ENCODE peak calls at places on chromosomes 7 and 10, in seven cellular contexts. One of them, this sample, is unnamed.

GRCh38 chr10:22600516-22600915 is 113.9 kb downstream of the PIP4K2A start:
- DNase-seq in prostate gland: no peak
- DNase-seq in cardiac muscle cell: no peak
- DNase-seq in fibroblast of the aortic adventitia: no peak
- DNase-seq in upper lobe of left lung: no peak
- DNase-seq in A549: no peak
- DNase-seq in colonic mucosa: no peak
- DNase-seq in this sample: no peak

GRCh38 chr7:32658034-32658944 is 163.0 kb downstream of the AVL9 start:
- DNase-seq in prostate gland: no peak
- DNase-seq in A549: peak; percentile 90
- DNase-seq in cardiac muscle cell: peak; percentile 27
- DNase-seq in upper lobe of left lung: no peak
- DNase-seq in colonic mucosa: peak; percentile 38
- DNase-seq in fibroblast of the aortic adventitia: no peak
- DNase-seq in this sample: peak; percentile 84

GRCh38 chr10:128714240-128714639 is 588.0 kb upstream of the MKI67 start:
- DNase-seq in A549: no peak
- DNase-seq in colonic mucosa: no peak
- DNase-seq in cardiac muscle cell: no peak
- DNase-seq in upper lobe of left lung: no peak
- DNase-seq in prostate gland: no peak
- DNase-seq in fibroblast of the aortic adventitia: no peak
- DNase-seq in this sample: no peak

GRCh38 chr10:84333864-84334451 is 5.6 kb downstream of the CCSER2 start:
- DNase-seq in colonic mucosa: no peak
- DNase-seq in cardiac muscle cell: peak; percentile 14
- DNase-seq in prostate gland: no peak
- DNase-seq in A549: no peak
- DNase-seq in fibroblast of the aortic adventitia: peak; percentile 17
- DNase-seq in upper lobe of left lung: no peak
- DNase-seq in this sample: peak; percentile 51

GRCh38 chr10:43094091-43094484 is 17.2 kb downstream of the RET start:
- DNase-seq in fibroblast of the aortic adventitia: no peak
- DNase-seq in colonic mucosa: no peak
- DNase-seq in prostate gland: no peak
- DNase-seq in upper lobe of left lung: no peak
- DNase-seq in cardiac muscle cell: no peak
- DNase-seq in A549: no peak
- DNase-seq in this sample: no peak

GRCh38 chr7:68434857-68435256 is 1163.4 kb upstream of the AUTS2 start:
- DNase-seq in fibroblast of the aortic adventitia: no peak
- DNase-seq in prostate gland: no peak
- DNase-seq in colonic mucosa: no peak
- DNase-seq in upper lobe of left lung: no peak
- DNase-seq in A549: no peak
- DNase-seq in cardiac muscle cell: peak; percentile 59
- DNase-seq in this sample: no peak

GRCh38 chr10:23412223-23412622 is 26.7 kb upstream of the OTUD1 start:
- DNase-seq in cardiac muscle cell: peak; percentile 69
- DNase-seq in fibroblast of the aortic adventitia: peak; percentile 54
- DNase-seq in upper lobe of left lung: no peak
- DNase-seq in A549: peak; percentile 7
- DNase-seq in colonic mucosa: no peak
- DNase-seq in prostate gland: no peak
- DNase-seq in this sample: peak; percentile 48

GRCh38 chr7:17408904-17409290 is 110.4 kb downstream of the AHR start:
- DNase-seq in upper lobe of left lung: no peak
- DNase-seq in A549: peak; percentile 39
- DNase-seq in fibroblast of the aortic adventitia: no peak
- DNase-seq in cardiac muscle cell: peak; percentile 10
- DNase-seq in colonic mucosa: no peak
- DNase-seq in prostate gland: no peak
- DNase-seq in this sample: peak; percentile 38

GRCh38 chr7:157523766-157524421 is 187.1 kb downstream of the DNAJB6 start:
- DNase-seq in cardiac muscle cell: no peak
- DNase-seq in upper lobe of left lung: no peak
- DNase-seq in fibroblast of the aortic adventitia: no peak
- DNase-seq in prostate gland: no peak
- DNase-seq in colonic mucosa: no peak
- DNase-seq in A549: no peak
- DNase-seq in this sample: no peak

GRCh38 chr7:139743967-139744767 is 33.6 kb downstream of the HIPK2 start:
- DNase-seq in colonic mucosa: no peak
- DNase-seq in fibroblast of the aortic adventitia: peak; percentile 48
- DNase-seq in upper lobe of left lung: no peak
- DNase-seq in cardiac muscle cell: no peak
- DNase-seq in A549: no peak
- DNase-seq in prostate gland: no peak
- DNase-seq in this sample: no peak

GRCh38 chr10:72952189-72952900 is 2.3 kb downstream of the PLA2G12B start:
- DNase-seq in upper lobe of left lung: no peak
- DNase-seq in fibroblast of the aortic adventitia: no peak
- DNase-seq in colonic mucosa: no peak
- DNase-seq in prostate gland: no peak
- DNase-seq in A549: no peak
- DNase-seq in cardiac muscle cell: no peak
- DNase-seq in this sample: no peak

GRCh38 chr7:112140600-112140999 is 65.6 kb downstream of the DOCK4 start:
- DNase-seq in colonic mucosa: no peak
- DNase-seq in upper lobe of left lung: no peak
- DNase-seq in cardiac muscle cell: no peak
- DNase-seq in A549: no peak
- DNase-seq in fibroblast of the aortic adventitia: peak; percentile 40
- DNase-seq in prostate gland: no peak
- DNase-seq in this sample: peak; percentile 50

GRCh38 chr10:98055875-98056516 is 25.6 kb upstream of the CRTAC1 start:
- DNase-seq in fibroblast of the aortic adventitia: peak; percentile 14
- DNase-seq in upper lobe of left lung: no peak
- DNase-seq in cardiac muscle cell: peak; percentile 30
- DNase-seq in prostate gland: no peak
- DNase-seq in A549: no peak
- DNase-seq in colonic mucosa: no peak
- DNase-seq in this sample: peak; percentile 9

GRCh38 chr10:4488924-4489323 is 337.1 kb upstream of the AKR1E2 start:
- DNase-seq in colonic mucosa: no peak
- DNase-seq in fibroblast of the aortic adventitia: no peak
- DNase-seq in upper lobe of left lung: no peak
- DNase-seq in A549: no peak
- DNase-seq in cardiac muscle cell: no peak
- DNase-seq in prostate gland: no peak
- DNase-seq in this sample: no peak

GRCh38 chr7:143372070-143372469 is 9.1 kb upstream of the ZYX start:
- DNase-seq in fibroblast of the aortic adventitia: no peak
- DNase-seq in colonic mucosa: peak; percentile 95
- DNase-seq in A549: no peak
- DNase-seq in prostate gland: no peak
- DNase-seq in cardiac muscle cell: peak; percentile 32
- DNase-seq in upper lobe of left lung: peak; percentile 76
- DNase-seq in this sample: no peak

GRCh38 chr7:29510028-29510427 is 53.6 kb upstream of the PRR15 start:
- DNase-seq in upper lobe of left lung: no peak
- DNase-seq in A549: no peak
- DNase-seq in cardiac muscle cell: no peak
- DNase-seq in prostate gland: no peak
- DNase-seq in fibroblast of the aortic adventitia: no peak
- DNase-seq in colonic mucosa: no peak
- DNase-seq in this sample: no peak

GRCh38 chr7:148255333-148255732 is 335.2 kb upstream of the C7orf33 start:
- DNase-seq in A549: no peak
- DNase-seq in prostate gland: no peak
- DNase-seq in upper lobe of left lung: no peak
- DNase-seq in fibroblast of the aortic adventitia: no peak
- DNase-seq in cardiac muscle cell: no peak
- DNase-seq in colonic mucosa: no peak
- DNase-seq in this sample: no peak

DNA sequence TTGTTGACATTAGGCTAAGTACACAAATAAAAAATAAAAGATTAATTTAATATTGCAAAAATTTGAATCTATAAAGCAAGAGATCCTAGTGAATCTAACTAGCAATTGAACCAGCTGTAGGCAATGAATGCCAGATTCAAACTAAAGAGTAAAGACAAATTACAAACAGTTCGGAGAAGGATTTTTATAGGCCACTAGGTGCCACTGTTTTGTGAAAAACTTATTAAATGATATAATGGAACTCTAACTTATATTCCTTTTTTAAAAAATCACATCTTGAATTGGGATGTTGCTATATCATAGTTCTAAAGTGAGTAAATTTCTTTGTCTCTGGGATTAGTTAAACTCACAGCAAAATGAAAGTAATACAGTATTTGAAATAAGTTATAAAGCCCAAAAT is 39.1 kb upstream of the GNAI1 start:
- DNase-seq in A549: no peak
- DNase-seq in colonic mucosa: no peak
- DNase-seq in upper lobe of left lung: no peak
- DNase-seq in cardiac muscle cell: peak; percentile 52
- DNase-seq in prostate gland: no peak
- DNase-seq in fibroblast of the aortic adventitia: peak; percentile 56
- DNase-seq in this sample: peak; percentile 56
- TF ChIP-seq CTCF in A549: peak; percentile 58
- TF ChIP-seq CTCF in colonic mucosa: peak; percentile 43
- TF ChIP-seq CTCF in upper lobe of left lung: no peak
- TF ChIP-seq CTCF in cardiac muscle cell: peak; percentile 46
- TF ChIP-seq CTCF in prostate gland: peak; percentile 54
- TF ChIP-seq CTCF in fibroblast of the aortic adventitia: peak; percentile 52
- TF ChIP-seq CTCF in this sample: peak; percentile 49

DNA sequence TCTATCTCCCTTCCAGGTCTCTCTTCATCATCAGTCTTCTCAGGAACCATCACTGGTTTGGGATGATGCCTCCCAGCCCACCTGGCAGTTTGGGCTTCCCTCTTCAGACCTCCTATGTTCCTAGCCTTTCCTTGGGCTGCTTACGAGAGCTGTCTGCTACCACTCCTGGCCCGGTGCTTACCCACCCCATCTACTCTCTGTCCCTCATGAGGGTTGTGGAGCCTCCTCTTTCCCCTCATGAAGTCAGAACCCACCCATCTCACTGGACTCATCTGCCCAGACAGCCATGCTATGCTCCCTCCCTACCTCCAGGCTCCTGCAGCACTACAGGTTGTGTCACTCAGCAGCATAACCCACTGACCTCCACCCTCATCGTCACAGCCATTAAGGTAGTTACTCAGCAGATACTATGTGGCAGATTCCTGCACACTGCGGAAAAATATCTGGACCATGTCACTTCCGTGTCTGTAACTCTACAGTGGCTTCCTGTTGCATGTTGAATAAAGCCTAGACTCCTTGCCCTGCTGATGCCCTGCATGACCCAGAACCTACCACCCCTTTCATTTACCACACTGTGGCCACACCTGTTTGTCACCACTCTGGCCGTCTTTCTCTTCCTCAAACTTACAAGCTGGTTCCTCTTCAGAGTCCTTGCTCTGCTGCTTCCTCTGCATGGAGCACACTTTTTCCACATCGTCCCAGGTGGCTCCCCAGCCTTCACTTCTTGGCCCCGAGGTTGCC is 2.0 kb downstream of the DBNL start:
- DNase-seq in A549: no peak
- DNase-seq in cardiac muscle cell: no peak
- DNase-seq in fibroblast of the aortic adventitia: no peak
- DNase-seq in prostate gland: no peak
- DNase-seq in upper lobe of left lung: peak; percentile 59
- DNase-seq in colonic mucosa: no peak
- DNase-seq in this sample: no peak
- H3K4me3 ChIP-seq in A549: no peak overlapping the region
- H3K4me3 ChIP-seq in cardiac muscle cell: no peak overlapping the region
- H3K4me3 ChIP-seq in fibroblast of the aortic adventitia: no peak overlapping the region
- H3K4me3 ChIP-seq in prostate gland: no peak overlapping the region
- H3K4me3 ChIP-seq in upper lobe of left lung: no peak overlapping the region
- H3K4me3 ChIP-seq in colonic mucosa: no peak overlapping the region
- H3K4me3 ChIP-seq in this sample: no peak overlapping the region

DNA sequence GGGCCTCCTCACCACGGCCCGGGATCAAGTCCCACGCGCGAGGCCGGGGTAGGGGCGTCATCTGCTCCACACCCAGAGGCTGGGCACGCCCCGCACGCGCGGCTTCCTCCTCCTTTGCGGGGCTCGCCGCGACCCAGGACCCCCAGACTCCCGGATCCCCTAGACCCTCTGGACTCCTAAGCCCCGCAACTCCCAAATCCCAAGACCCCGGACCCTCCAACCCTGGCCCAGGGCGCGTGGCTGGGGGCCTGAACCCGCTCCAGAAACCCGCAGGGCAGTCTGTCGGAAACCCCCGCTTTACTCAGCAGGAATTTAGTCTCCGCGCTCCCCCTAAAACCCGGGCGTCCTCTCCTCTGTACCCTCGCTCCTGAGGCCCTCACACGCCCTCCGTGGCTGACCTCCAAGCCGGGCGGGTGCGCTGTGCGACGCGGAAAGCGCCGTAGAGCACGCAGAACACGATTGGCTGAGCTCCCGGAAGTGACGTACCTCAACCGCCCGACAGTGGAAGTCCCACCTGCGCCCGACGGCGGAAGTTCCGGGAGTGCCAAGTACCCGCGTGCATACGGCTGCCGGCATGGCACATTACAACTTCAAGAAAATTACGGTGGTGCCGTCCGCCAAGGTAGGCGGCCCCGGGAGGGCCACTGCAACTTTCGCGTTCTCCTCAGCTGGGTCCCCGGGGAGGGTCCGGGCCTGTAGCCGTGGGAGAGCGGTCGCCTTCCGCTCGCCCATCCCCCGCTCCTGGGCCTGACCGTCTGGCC is at the start of gene GTPBP4:
- DNase-seq in A549: peak; percentile 98
- DNase-seq in upper lobe of left lung: peak; percentile 98
- DNase-seq in fibroblast of the aortic adventitia: peak; percentile 97
- DNase-seq in colonic mucosa: peak; percentile 99
- DNase-seq in cardiac muscle cell: peak; percentile 98
- DNase-seq in prostate gland: peak; percentile 99
- DNase-seq in this sample: peak; percentile 98
- TF ChIP-seq CTCF in A549: peak; percentile 53
- TF ChIP-seq CTCF in upper lobe of left lung: no peak
- TF ChIP-seq CTCF in fibroblast of the aortic adventitia: no peak
- TF ChIP-seq CTCF in colonic mucosa: no peak
- TF ChIP-seq CTCF in cardiac muscle cell: no peak
- TF ChIP-seq CTCF in prostate gland: peak; percentile 36
- TF ChIP-seq CTCF in this sample: no peak

DNA sequence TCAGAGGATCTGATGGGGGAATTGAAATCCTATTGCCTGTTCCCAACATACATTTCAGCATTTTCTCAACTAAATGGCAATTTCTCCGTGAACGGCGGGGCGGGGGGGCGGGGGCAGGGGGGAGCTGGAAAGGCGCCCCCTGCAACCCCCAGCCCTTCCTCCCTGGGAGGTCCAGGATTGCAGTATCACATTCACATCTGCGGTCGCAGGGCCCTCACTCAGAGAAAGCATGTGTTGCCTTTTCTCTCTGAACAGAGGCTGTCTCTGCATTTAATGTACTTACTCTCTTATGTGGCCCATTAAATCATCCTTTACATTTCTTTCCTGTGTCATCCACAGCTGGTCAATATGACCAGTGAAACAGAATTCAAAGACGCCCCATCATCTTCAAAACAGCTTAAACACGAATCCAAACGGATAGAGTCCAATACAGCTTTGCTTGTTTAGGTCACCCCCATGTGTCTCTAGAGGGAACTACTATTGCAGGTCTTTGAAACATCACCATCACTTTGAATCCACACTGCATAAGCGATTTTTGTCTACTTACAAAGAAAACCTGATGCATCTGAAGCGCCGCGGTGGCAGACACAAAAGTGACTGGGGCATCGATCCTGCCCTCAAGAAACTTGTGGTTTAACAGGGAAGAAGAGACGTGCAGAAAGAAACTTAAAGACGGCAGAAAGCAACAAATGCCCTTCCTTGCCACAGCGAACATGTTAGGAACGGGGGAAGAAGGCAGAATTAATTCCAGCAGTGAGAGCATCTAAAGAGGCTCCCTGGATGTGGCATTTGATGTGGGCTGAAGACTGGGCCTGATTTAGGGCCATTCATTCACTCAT is 17.0 kb upstream of the ECHDC3 start:
- DNase-seq in upper lobe of left lung: no peak
- DNase-seq in cardiac muscle cell: peak; percentile 83
- DNase-seq in A549: peak; percentile 72
- DNase-seq in colonic mucosa: peak; percentile 27
- DNase-seq in prostate gland: no peak
- DNase-seq in fibroblast of the aortic adventitia: peak; percentile 85
- DNase-seq in this sample: peak; percentile 90
- H3K4me3 ChIP-seq in upper lobe of left lung: no peak overlapping the region
- H3K4me3 ChIP-seq in cardiac muscle cell: no peak overlapping the region
- H3K4me3 ChIP-seq in A549: no peak overlapping the region
- H3K4me3 ChIP-seq in colonic mucosa: no peak overlapping the region
- H3K4me3 ChIP-seq in prostate gland: no peak overlapping the region
- H3K4me3 ChIP-seq in fibroblast of the aortic adventitia: no peak overlapping the region
- H3K4me3 ChIP-seq in this sample: no peak overlapping the region

This sample was measured in choroid plexus epithelial cell.